ENCODE peak calls at places on chromosomes 2 and 18, in nine cellular contexts. K is astrocyte of the cerebellum, J is fibroblast of lung, X is mucosa of descending colon, Z is MM.1S, L is mammary epithelial cell, N is DND-41, C is left lung, E is psoas muscle. O is an unnamed sample.

GRCh38 chr18:45637546-45638327 is 22.5 kb downstream of the SLC14A2 start:
- DNase-seq in K (no peak), J (peak; percentile 14), X (no peak), Z (no peak), L (no peak), N (no peak), C (no peak), E (no peak), O (no peak)

GRCh38 chr18:79841936-79842335 is 44.2 kb downstream of the KCNG2 start:
- DNase-seq in K (no peak), J (no peak), X (no peak), Z (no peak), L (no peak), N (no peak), C (no peak), E (no peak), O (no peak)

GRCh38 chr18:63148449-63149199 is 170.9 kb downstream of the BCL2 start:
- DNase-seq in K (peak; percentile 36), J (peak; percentile 15), X (no peak), Z (no peak), L (no peak), N (no peak), C (no peak), E (peak; percentile 50), O (no peak)

GRCh38 chr2:86593266-86593665 is 30.0 kb upstream of the CHMP3 start:
- DNase-seq in K (no peak), J (no peak), X (no peak), Z (no peak), L (no peak), N (no peak), C (no peak), E (no peak), O (no peak)

GRCh38 chr2:85162746-85163301 is 29.6 kb downstream of the TCF7L1 start:
- DNase-seq in K (peak; percentile 73), J (peak; percentile 79), X (no peak), Z (no peak), L (no peak), N (no peak), C (no peak), E (no peak), O (peak; percentile 5)

GRCh38 chr2:238149841-238150572 is 8.8 kb upstream of the ERFE start:
- DNase-seq in K (no peak), J (no peak), X (no peak), Z (no peak), L (no peak), N (no peak), C (peak; percentile 61), E (peak; percentile 83), O (no peak)

GRCh38 chr2:13114391-13114790 is 397.7 kb downstream of the TRIB2 start:
- DNase-seq in K (peak; percentile 1), J (peak; percentile 64), X (no peak), Z (no peak), L (peak; percentile 27), N (no peak), C (no peak), E (no peak), O (no peak)

GRCh38 chr2:62450716-62451191 is 55.2 kb downstream of the TMEM17 start:
- DNase-seq in K (no peak), J (no peak), X (peak; percentile 64), Z (no peak), L (no peak), N (no peak), C (no peak), E (no peak), O (no peak)

GRCh38 chr18:10003281-10003680 is 89.5 kb downstream of the VAPA start:
- DNase-seq in K (no peak), J (no peak), X (no peak), Z (no peak), L (no peak), N (no peak), C (no peak), E (no peak), O (no peak)

GRCh38 chr18:10003866-10004265 is 90.0 kb downstream of the VAPA start:
- DNase-seq in K (no peak), J (no peak), X (no peak), Z (no peak), L (no peak), N (no peak), C (no peak), E (no peak), O (no peak)

GRCh38 chr18:10009321-10010144 is 95.7 kb downstream of the VAPA start:
- DNase-seq in K (no peak), J (no peak), X (no peak), Z (no peak), L (no peak), N (no peak), C (no peak), E (no peak), O (no peak)

GRCh38 chr18:10008006-10008647 is 94.3 kb downstream of the VAPA start:
- DNase-seq in K (no peak), J (no peak), X (no peak), Z (no peak), L (no peak), N (no peak), C (no peak), E (no peak), O (no peak)

GRCh38 chr18:10006261-10006903 is 92.6 kb downstream of the VAPA start:
- DNase-seq in K (peak; percentile 20), J (peak; percentile 31), X (no peak), Z (no peak), L (peak; percentile 23), N (no peak), C (no peak), E (no peak), O (no peak)
- TF ChIP-seq CTCF in K (peak; percentile 27), J (peak; percentile 25), X (no peak), Z (no peak), L (no peak), N (peak; percentile 12), C (no peak), E (peak; percentile 26), O (peak; percentile 22)

GRCh38 chr2:25158096-25158852 is 10.1 kb downstream of the POMC start:
- DNase-seq in K (no peak), J (no peak), X (no peak), Z (no peak), L (no peak), N (no peak), C (no peak), E (no peak), O (no peak)

GRCh38 chr2:25160376-25160775 is 8.0 kb downstream of the POMC start:
- DNase-seq in K (no peak), J (no peak), X (no peak), Z (no peak), L (no peak), N (no peak), C (no peak), E (no peak), O (no peak)

GRCh38 chr2:25164526-25164925 is 3.9 kb downstream of the POMC start:
- DNase-seq in K (peak; percentile 5), J (no peak), X (peak; percentile 34), Z (no peak), L (no peak), N (no peak), C (no peak), E (no peak), O (no peak)

GRCh38 chr2:25159947-25160346 is 8.4 kb downstream of the POMC start:
- DNase-seq in K (no peak), J (no peak), X (no peak), Z (no peak), L (no peak), N (no peak), C (no peak), E (no peak), O (no peak)

DNA sequence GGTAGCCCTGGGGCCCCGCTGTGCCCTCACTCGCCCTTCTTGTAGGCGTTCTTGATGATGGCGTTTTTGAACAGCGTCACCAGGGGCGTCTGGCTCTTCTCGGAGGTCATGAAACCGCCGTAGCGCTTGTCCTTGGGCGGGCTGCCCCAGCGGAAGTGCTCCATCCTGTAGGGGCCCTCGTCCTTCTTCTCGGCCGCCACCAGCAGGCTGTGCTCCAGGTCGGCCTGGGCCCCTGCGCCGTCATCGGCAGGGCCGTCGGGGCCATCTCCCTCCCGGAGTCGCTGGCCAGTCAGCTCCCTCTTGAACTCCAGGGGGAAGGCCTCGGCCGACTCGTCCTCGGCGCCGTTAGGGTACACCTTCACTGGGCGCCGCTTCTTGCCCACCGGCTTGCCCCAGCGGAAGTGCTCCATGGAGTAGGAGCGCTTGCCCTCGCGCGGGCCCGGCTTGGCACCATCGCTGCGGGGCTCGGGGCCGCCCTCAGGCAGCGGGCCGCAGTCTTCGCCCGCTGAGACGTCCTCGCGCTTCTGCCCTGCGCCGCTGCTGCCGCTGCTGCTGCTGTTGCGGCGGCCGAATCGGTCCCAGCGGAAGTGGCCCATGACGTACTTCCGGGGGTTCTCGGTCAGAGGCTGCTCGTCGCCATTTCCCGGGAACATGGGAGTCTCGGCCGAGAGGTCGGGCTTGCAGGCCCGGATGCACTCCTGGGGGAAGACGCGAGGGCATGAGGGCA is 7.2 kb downstream of the POMC start:
- DNase-seq in K (no peak), J (peak; percentile 37), X (peak; percentile 79), Z (peak; percentile 27), L (no peak), N (no peak), C (peak; percentile 90), E (peak; percentile 73), O (peak; percentile 60)
- H3K4me3 ChIP-seq in K (no peak overlapping the region), J (no peak overlapping the region), X (no peak overlapping the region), Z (peak overlapping the region; percentile 26), L (no peak overlapping the region), N (no peak overlapping the region), C (peak overlapping the region; percentile 32), E (peak overlapping the region; percentile 62), O (peak overlapping the region; percentile 47)

GRCh38 chr18:23033079-23033478 is 100.0 kb downstream of the RBBP8 start:
- DNase-seq in K (no peak), J (no peak), X (no peak), Z (no peak), L (no peak), N (no peak), C (no peak), E (no peak), O (no peak)

GRCh38 chr18:23036611-23037259 is 98.5 kb upstream of the CABLES1 start:
- DNase-seq in K (no peak), J (no peak), X (no peak), Z (no peak), L (no peak), N (no peak), C (no peak), E (no peak), O (no peak)

GRCh38 chr18:23042133-23042532 is 93.2 kb upstream of the CABLES1 start:
- DNase-seq in K (no peak), J (no peak), X (no peak), Z (no peak), L (no peak), N (no peak), C (no peak), E (no peak), O (no peak)

GRCh38 chr18:23038712-23039111 is 96.6 kb upstream of the CABLES1 start:
- DNase-seq in K (no peak), J (peak; percentile 50), X (no peak), Z (no peak), L (peak; percentile 77), N (no peak), C (no peak), E (no peak), O (no peak)

DNA sequence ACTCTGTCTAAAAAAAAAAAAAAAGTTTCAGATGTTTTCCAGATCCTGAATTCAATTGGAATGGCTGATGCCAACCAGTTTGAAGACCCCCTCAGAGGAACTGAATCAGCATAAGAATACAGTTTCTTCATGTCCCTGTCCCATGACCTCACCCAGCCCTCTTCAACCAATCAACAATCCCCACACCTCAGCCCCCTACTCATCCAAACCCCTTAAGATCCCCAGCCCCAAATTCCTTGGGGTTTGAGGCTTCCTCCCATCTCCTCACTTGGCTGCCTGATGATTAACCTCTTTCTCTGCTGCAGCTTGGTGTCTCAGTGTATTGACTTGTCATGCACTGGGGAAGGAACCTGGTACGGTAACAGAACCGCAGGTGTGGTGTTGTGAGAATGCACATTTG is 97.6 kb upstream of the CABLES1 start:
- DNase-seq in K (no peak), J (no peak), X (no peak), Z (no peak), L (no peak), N (no peak), C (no peak), E (no peak), O (no peak)
- TF ChIP-seq CTCF in K (no peak), J (no peak), X (no peak), Z (no peak), L (no peak), N (no peak), C (no peak), E (no peak), O (no peak)

GRCh38 chr2:207334631-207335371 is 169.1 kb upstream of the KLF7 start:
- DNase-seq in K (peak; percentile 99), J (peak; percentile 100), X (no peak), Z (no peak), L (peak; percentile 99), N (no peak), C (peak; percentile 79), E (peak; percentile 67), O (no peak)
- H3K4me3 ChIP-seq in K (peak overlapping the region; percentile 22), J (peak overlapping the region; percentile 40), X (no peak overlapping the region), Z (no peak overlapping the region), L (peak overlapping the region; percentile 20), N (no peak overlapping the region), C (peak overlapping the region; percentile 3), E (peak overlapping the region; percentile 35), O (peak overlapping the region; percentile 20)

O was measured in Peyer's patch.